ENCODE peak calls at places on chromosome 13, in five cellular contexts. R, J, I, H and E are unnamed samples.
A peak's percentile ranks its signal among the peaks of the same experiment; 100 is the strongest.

GRCh38 chr13:111219306-111219705 is 101.1 kb upstream of the TEX29 start:
- DNase-seq in R (no peak), I (no peak), J (no peak), H (no peak), E (no peak)

GRCh38 chr13:43880930-43881329 is 1.2 kb downstream of the LACC1 start:
- DNase-seq in J (no peak), I (no peak), R (no peak), H (no peak), E (no peak)

GRCh38 chr13:39263033-39263432 is 224.8 kb downstream of the NHLRC3 start:
- DNase-seq in J (peak; percentile 38), R (peak; percentile 23), H (no peak), I (peak; percentile 9), E (peak; percentile 24)

GRCh38 chr13:65615506-65615905 is 1614.6 kb downstream of the PCDH9 start:
- DNase-seq in J (no peak), H (no peak), R (no peak), I (no peak), E (no peak)

GRCh38 chr13:86446311-86446710 is 647.1 kb upstream of the SLITRK6 start:
- DNase-seq in J (no peak), H (peak; percentile 38), R (no peak), I (no peak), E (no peak)

GRCh38 chr13:20974981-20975585 is 72.5 kb upstream of the XPO4 start:
- DNase-seq in J (no peak), I (no peak), R (no peak), H (no peak), E (no peak)

GRCh38 chr13:102699419-102699961 is 4.6 kb upstream of the METTL21C start:
- DNase-seq in I (no peak), H (no peak), J (no peak), R (no peak), E (no peak)

GRCh38 chr13:20828540-20829364 is 55.0 kb upstream of the EEF1AKMT1 start:
- DNase-seq in H (no peak), J (peak; percentile 22), I (peak; percentile 26), R (peak; percentile 38), E (peak; percentile 26)

GRCh38 chr13:54226866-54227265 is 1198.3 kb downstream of the OLFM4 start:
- DNase-seq in I (no peak), J (no peak), H (no peak), R (no peak), E (no peak)

GRCh38 chr13:95787356-95788099 is 110.6 kb downstream of the DNAJC3 start:
- DNase-seq in J (no peak), H (no peak), R (no peak), I (no peak), E (no peak)

GRCh38 chr13:107117327-107118012 is 549.5 kb upstream of the ARGLU1 start:
- DNase-seq in J (no peak), R (peak; percentile 2), H (no peak), I (no peak), E (no peak)

GRCh38 chr13:28707629-28708427 is 10.9 kb downstream of the SLC46A3 start:
- DNase-seq in H (no peak), I (peak; percentile 94), J (peak; percentile 17), R (no peak), E (no peak)

GRCh38 chr13:68551701-68552522 is 1321.8 kb upstream of the PCDH9 start:
- DNase-seq in R (no peak), I (no peak), H (no peak), J (no peak), E (no peak)

GRCh38 chr13:21256351-21256761 is 79.9 kb downstream of the MRPL57 start:
- DNase-seq in I (no peak), J (no peak), R (no peak), H (no peak), E (no peak)

GRCh38 chr13:102724923-102725322 is 30.1 kb upstream of the METTL21C start:
- DNase-seq in I (no peak), J (peak; percentile 27), H (no peak), R (peak; percentile 82), E (no peak)

GRCh38 chr13:68261105-68261504 is 1031.0 kb upstream of the PCDH9 start:
- DNase-seq in H (peak; percentile 2), R (peak; percentile 1), I (no peak), J (no peak), E (no peak)

GRCh38 chr13:29582171-29582570 is 13.3 kb downstream of the SLC7A1 start:
- DNase-seq in R (no peak), I (no peak), J (peak; percentile 58), H (no peak), E (no peak)

GRCh38 chr13:112892759-112893569 is 76.0 kb upstream of the MCF2L start:
- DNase-seq in J (no peak), I (no peak), H (no peak), R (peak; percentile 83), E (no peak)

GRCh38 chr13:35349673-35350278 is 126.7 kb downstream of the MAB21L1 start:
- DNase-seq in J (no peak), I (peak; percentile 52), H (no peak), R (peak; percentile 92), E (peak; percentile 39)

GRCh38 chr13:24997367-24997967 is 98.5 kb upstream of the PABPC3 start:
- DNase-seq in I (no peak), R (peak; percentile 22), J (peak; percentile 12), H (no peak), E (no peak)

GRCh38 chr13:35225582-35225981 is 250.9 kb downstream of the MAB21L1 start:
- DNase-seq in I (no peak), R (no peak), J (no peak), H (no peak), E (no peak)

GRCh38 chr13:45527699-45528462 is 63.1 kb downstream of the COG3 start:
- DNase-seq in I (no peak), R (peak; percentile 77), H (no peak), J (no peak), E (no peak)

GRCh38 chr13:114285166-114285808 is 3.9 kb downstream of the UPF3A start:
- DNase-seq in H (no peak), I (no peak), R (no peak), J (no peak), E (no peak)

GRCh38 chr13:27662738-27663470 is 41.2 kb downstream of the POLR1D start:
- DNase-seq in J (no peak), R (peak; percentile 25), H (no peak), I (no peak), E (no peak)

GRCh38 chr13:27661017-27661416 is 39.3 kb downstream of the POLR1D start:
- DNase-seq in J (no peak), H (no peak), R (no peak), I (no peak), E (no peak)

GRCh38 chr13:27665333-27665732 is 43.6 kb downstream of the POLR1D start:
- DNase-seq in H (no peak), I (no peak), R (no peak), J (peak; percentile 5), E (no peak)

GRCh38 chr13:27665761-27666160 is 44.1 kb downstream of the POLR1D start:
- DNase-seq in I (no peak), R (no peak), J (no peak), H (no peak), E (no peak)

DNA sequence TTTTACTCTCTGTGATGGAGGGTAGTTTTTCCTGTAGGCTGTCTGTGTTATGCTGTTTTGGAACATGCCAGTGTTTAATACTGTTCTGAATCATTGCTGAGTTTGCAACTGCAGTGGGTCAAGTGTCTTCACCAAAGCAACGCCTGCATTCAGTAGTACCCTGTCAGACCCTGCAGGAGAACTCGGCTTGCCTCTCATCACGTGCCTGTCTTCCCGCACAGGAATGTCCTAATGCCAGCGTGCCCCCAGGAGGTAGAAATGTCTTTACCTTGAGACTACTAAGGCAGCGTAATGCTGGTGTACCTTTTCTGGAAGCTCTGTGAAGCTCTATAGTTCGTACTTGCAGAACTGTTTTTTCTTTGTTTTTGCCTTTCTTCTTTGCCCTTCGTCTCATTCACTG is 42.3 kb downstream of the POLR1D start:
- DNase-seq in J (no peak), H (no peak), I (no peak), R (no peak), E (no peak)
- H3K4me2 ChIP-seq in J (no peak overlapping the region), H (no peak overlapping the region), I (no peak overlapping the region), R (no peak overlapping the region), E (no peak overlapping the region)

DNA sequence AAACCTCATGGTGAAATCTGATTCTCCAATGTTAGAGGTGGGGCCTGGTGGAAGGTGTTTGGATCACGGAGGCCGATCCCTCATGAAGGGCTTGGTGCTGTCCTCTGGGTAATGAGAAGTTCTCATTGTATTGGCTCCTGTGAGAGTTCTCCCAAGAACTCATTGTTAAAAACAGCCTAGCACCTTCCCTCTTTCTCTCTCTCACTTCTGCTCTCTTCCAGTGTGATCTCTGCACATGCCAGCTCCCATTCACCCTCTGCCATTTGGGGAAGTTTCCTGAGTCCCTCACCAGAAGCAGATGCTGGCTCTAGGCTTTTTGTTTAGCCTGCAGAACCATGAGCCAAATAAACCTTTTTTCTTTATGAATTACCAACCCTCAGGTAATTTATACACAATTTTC is 3.1 kb upstream of the SUCLA2 start:
- DNase-seq in J (no peak), H (no peak), R (no peak), I (no peak), E (no peak)
- TF ChIP-seq ZNF274 in J (no peak), H (no peak), R (no peak), I (no peak), E (no peak)

GRCh38 chr13:98201178-98201577 is 24.1 kb upstream of the RNF113B start:
- DNase-seq in J (no peak), I (no peak), R (no peak), H (no peak), E (no peak)

GRCh38 chr13:98202026-98202425 is 25.0 kb upstream of the RNF113B start:
- DNase-seq in H (no peak), J (no peak), R (peak; percentile 59), I (peak; percentile 17), E (no peak)

GRCh38 chr13:98198683-98199082 is 21.6 kb upstream of the RNF113B start:
- DNase-seq in I (no peak), R (no peak), J (no peak), H (no peak), E (no peak)

GRCh38 chr13:98199480-98199879 is 22.4 kb upstream of the RNF113B start:
- DNase-seq in H (no peak), J (no peak), I (no peak), R (peak; percentile 77), E (no peak)

GRCh38 chr13:98200211-98200878 is 23.3 kb upstream of the RNF113B start:
- DNase-seq in H (peak; percentile 10), R (no peak), J (no peak), I (no peak), E (no peak)
- H3K27ac ChIP-seq in H (peak overlapping the region; percentile 56), R (peak overlapping the region; percentile 60), J (no peak overlapping the region), I (no peak overlapping the region), E (no peak overlapping the region)

DNA sequence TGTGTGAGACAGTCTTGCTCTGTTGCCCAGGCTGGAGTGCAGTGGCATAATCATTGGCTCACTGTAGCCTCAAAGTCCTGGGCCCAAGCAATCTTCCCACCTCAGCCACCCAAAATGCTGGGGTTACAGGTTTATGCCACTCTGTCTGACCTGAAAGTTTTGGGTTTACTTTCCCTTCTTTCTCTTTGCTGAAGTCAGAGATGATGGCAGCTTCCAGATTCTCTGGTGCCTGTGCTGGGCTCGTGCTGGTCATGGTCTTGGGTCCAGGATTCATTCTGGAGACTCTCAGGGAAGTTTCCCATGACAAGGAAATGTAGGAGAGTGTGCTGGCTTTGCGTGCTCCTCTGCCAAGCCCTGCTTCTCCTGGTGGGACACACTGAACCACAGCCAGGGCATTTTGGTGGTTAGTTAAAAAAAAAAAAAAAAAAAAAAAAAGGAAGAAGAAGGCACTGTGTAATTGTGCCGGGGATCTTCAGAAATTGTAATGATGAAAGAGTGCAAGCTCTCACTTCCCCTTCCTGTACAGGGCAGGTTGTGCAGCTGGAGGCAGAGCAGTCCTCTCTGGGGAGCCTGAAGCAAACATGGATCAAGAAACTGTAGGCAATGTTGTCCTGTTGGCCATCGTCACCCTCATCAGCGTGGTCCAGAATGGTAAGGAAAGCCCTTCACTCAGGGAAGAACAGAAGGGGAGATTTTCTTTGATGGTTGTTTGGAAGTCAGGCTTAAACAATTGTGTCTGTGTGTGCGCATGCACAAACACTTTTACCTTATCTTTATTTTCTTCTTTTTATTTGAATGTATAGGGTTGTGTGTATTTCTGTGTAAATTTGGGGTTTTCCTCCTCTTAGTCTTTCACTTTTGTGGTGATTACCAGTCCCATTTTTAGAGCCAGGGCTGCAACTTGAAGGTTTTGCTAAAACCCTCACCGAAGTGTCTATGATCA is at the start of gene ALOX5AP:
- DNase-seq in J (no peak), R (no peak), H (no peak), I (peak; percentile 72), E (no peak)
- H3K4me2 ChIP-seq in J (no peak within 1 kb of the TSS), R (no peak within 1 kb of the TSS), H (no peak within 1 kb of the TSS), I (peak within 1 kb of the TSS; percentile 93), E (no peak within 1 kb of the TSS)